ENCODE peak calls at places on chromosomes 5 and 9, in four cellular contexts. O is ovary, X is A549, R is K562. P is an unnamed sample. For H3K4me1, the result is how much of the 10 kb centered on the place peaks cover.

GRCh38 chr9:124215956-124216355 is 41.8 kb upstream of the NEK6 start:
- DNase-seq in R (no peak), O (no peak), X (no peak), P (no peak)

GRCh38 chr9:112439171-112439570 is 47.5 kb upstream of the KIAA1958 start:
- DNase-seq in X (no peak), R (no peak), O (no peak), P (no peak)

GRCh38 chr9:96555567-96556386 is 63.9 kb downstream of the CDC14B start:
- DNase-seq in R (no peak), X (no peak), O (no peak), P (no peak)

GRCh38 chr5:110054240-110054639 is 364.5 kb downstream of the MAN2A1 start:
- DNase-seq in R (peak), X (no peak), O (no peak), P (peak)

GRCh38 chr5:79305706-79306105 is 69.8 kb downstream of the JMY start:
- DNase-seq in O (no peak), X (no peak), R (no peak), P (no peak)

GRCh38 chr5:59257488-59258400 is 635.8 kb downstream of the PDE4D start:
- DNase-seq in R (no peak), X (no peak), O (no peak), P (no peak)

GRCh38 chr5:40904205-40904993 is 4.9 kb upstream of the C7 start:
- DNase-seq in R (peak), X (peak), O (peak), P (peak)

GRCh38 chr9:76643399-76644117 is 120.7 kb upstream of the PCA3 start:
- DNase-seq in R (no peak), X (no peak), O (no peak), P (no peak)

GRCh38 chr5:66616495-66617222 is 20.5 kb downstream of the MAST4 start:
- DNase-seq in O (peak), R (no peak), X (no peak), P (no peak)

GRCh38 chr5:125151150-125151932 is 404.9 kb upstream of the ZNF608 start:
- DNase-seq in O (no peak), R (no peak), X (no peak), P (peak)

GRCh38 chr5:155728146-155728856 is 598.7 kb upstream of the SGCD start:
- DNase-seq in X (peak), R (no peak), O (peak), P (no peak)

GRCh38 chr5:147427784-147428401 is 82.0 kb downstream of the DPYSL3 start:
- DNase-seq in O (no peak), X (no peak), R (no peak), P (no peak)

GRCh38 chr5:131302506-131302905 is 38.7 kb downstream of the CDC42SE2 start:
- DNase-seq in O (no peak), R (no peak), X (no peak), P (no peak)

GRCh38 chr5:55306641-55307382 is 682 bp downstream of the DHX29 start:
- DNase-seq in O (no peak), X (peak), R (no peak), P (no peak)

GRCh38 chr5:53403291-53403690 is 77.1 kb upstream of the FST start:
- DNase-seq in O (no peak), X (no peak), R (no peak), P (no peak)

GRCh38 chr9:107948601-107949000 is 459.0 kb upstream of the KLF4 start:
- DNase-seq in R (no peak), O (no peak), X (no peak), P (no peak)

GRCh38 chr5:151115272-151115905 is 34.6 kb upstream of the TNIP1 start:
- DNase-seq in O (peak), X (peak), R (peak), P (peak)

GRCh38 chr5:10338996-10339903 is 14.2 kb upstream of the MARCHF6 start:
- DNase-seq in X (no peak), R (no peak), O (no peak), P (no peak)

GRCh38 chr9:109907400-109907799 is 127.4 kb downstream of the PALM2AKAP2 start:
- DNase-seq in X (no peak), R (no peak), O (no peak), P (no peak)

GRCh38 chr9:20591223-20591622 is 31.1 kb downstream of the MLLT3 start:
- DNase-seq in R (no peak), O (no peak), X (no peak), P (no peak)

GRCh38 chr9:14313378-14313940 is 482 bp downstream of the NFIB start:
- DNase-seq in O (no peak), R (no peak), X (no peak), P (no peak)

GRCh38 chr5:21070871-21071270 is 1082.9 kb upstream of the CDH18 start:
- DNase-seq in X (no peak), R (no peak), O (no peak), P (no peak)

GRCh38 chr9:1837453-1838084 is 177.6 kb upstream of the SMARCA2 start:
- DNase-seq in O (no peak), R (peak), X (peak), P (peak)

GRCh38 chr9:2066312-2067273 is 51.4 kb downstream of the SMARCA2 start:
- DNase-seq in X (no peak), O (no peak), R (no peak), P (no peak)

GRCh38 chr5:167587768-167588167 is 703.7 kb upstream of the WWC1 start:
- DNase-seq in R (no peak), O (no peak), X (peak), P (no peak)

GRCh38 chr5:153404747-153405146 is 85.7 kb upstream of the GRIA1 start:
- DNase-seq in O (no peak), R (no peak), X (no peak), P (no peak)

GRCh38 chr5:130871346-130872086 is 293.5 kb downstream of the HINT1 start:
- DNase-seq in R (peak), O (no peak), X (peak), P (peak)

GRCh38 chr5:148090780-148091221 is 27.0 kb downstream of the SPINK5 start:
- DNase-seq in X (no peak), R (no peak), O (no peak), P (no peak)

GRCh38 chr9:96139592-96140251 is 162.3 kb downstream of the HSD17B3 start:
- DNase-seq in X (no peak), R (no peak), O (peak), P (peak)

GRCh38 chr5:126490167-126490937 is 67.1 kb downstream of the GRAMD2B start:
- DNase-seq in X (no peak), R (no peak), O (peak), P (peak)

GRCh38 chr5:173984218-173984617 is 4.8 kb upstream of the C5orf47 start:
- DNase-seq in X (no peak), O (no peak), R (no peak), P (no peak)

GRCh38 chr9:131668439-131669233 is 71.2 kb downstream of the RAPGEF1 start:
- DNase-seq in X (no peak), R (no peak), O (no peak), P (no peak)
- H3K4me1 ChIP-seq in X (under half), R (under half), O (under half), P (under half)

DNA sequence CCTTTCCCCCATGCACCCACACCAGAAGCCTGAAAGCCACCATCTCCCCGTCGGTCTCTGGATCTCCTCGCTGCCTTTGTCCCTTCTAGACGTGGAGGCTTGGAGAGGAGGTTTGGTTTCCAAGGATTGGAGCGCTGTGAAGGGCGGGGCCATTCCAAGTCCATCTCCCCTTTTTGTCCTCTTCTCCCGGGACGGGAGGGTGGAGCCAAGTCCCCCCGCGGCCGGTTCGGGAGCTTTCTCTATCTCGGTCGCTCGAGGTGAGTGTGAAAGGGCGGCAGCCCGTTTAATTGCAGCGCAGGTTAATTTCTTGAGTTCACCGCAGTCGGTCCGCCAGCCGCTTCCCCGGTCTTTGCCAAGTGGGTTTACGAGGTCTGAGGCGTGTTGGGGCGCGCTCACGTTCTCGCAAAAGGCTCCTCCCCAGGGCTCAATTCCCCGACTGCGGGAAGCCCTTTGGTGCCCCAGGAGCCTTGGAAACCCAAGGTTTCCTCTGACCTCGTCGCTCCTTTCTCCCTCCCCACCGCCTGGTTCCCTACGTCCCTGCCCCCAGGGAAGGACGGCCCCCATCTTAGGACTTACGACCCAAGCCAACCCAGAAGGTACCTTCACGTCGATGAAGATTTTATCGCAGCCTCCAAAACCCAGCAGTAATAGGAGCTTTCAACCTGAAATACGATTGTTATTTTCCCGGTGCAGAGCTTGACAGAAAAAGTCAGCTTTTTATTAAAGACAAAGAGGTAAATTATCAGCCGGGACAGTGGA is 2.8 kb upstream of the ZNF462 start:
- DNase-seq in R (no peak), X (peak), O (peak), P (no peak)
- TF ChIP-seq POLR2A in R (no peak), X (no peak), O (no peak), P (no peak)

GRCh38 chr9:125540497-125540896 is 166.5 kb downstream of the MAPKAP1 start:
- DNase-seq in O (no peak), R (no peak), X (no peak), P (no peak)

GRCh38 chr9:125544474-125544873 is 162.5 kb downstream of the MAPKAP1 start:
- DNase-seq in R (no peak), O (no peak), X (no peak), P (no peak)

GRCh38 chr9:125544988-125545651 is 161.9 kb downstream of the MAPKAP1 start:
- DNase-seq in O (no peak), X (no peak), R (no peak), P (no peak)

GRCh38 chr9:125538092-125538473 is 168.9 kb downstream of the MAPKAP1 start:
- DNase-seq in X (peak), R (no peak), O (no peak), P (no peak)

GRCh38 chr9:125541840-125542243 is 165.2 kb downstream of the MAPKAP1 start:
- DNase-seq in R (no peak), O (no peak), X (no peak), P (no peak)
- TF ChIP-seq EP300 in R (no peak), O (no peak), X (no peak), P (no peak)

GRCh38 chr5:1228121-1228520 is 2.9 kb downstream of the SLC6A18 start:
- DNase-seq in O (no peak), X (no peak), R (no peak), P (no peak)
- H3K4me1 ChIP-seq in O (under half), X (under half), R (under half), P (under half)

GRCh38 chr5:7683753-7684152 is 167.2 kb downstream of the CFAP90 start:
- DNase-seq in O (no peak), X (no peak), R (no peak), P (no peak)
- TF ChIP-seq POLR2A in O (no peak), X (no peak), R (no peak), P (no peak)

P was measured in tibial nerve.